ENCODE peak calls at places on chromosomes 2 and 18, in six cellular contexts. One of them, this sample, is unnamed.
A peak's percentile ranks its signal among the peaks of the same experiment; 100 is the strongest.

GRCh38 chr2:97870396-97870843 is 125.3 kb downstream of the TMEM131 start:
- DNase-seq in A549: no peak
- DNase-seq in tibial artery: no peak
- DNase-seq in GM23248: peak; percentile 94
- DNase-seq in T-helper 17 cell: no peak
- DNase-seq in stimulated activated CD8-positive, alpha-beta memory T cell treated with anti-CD3 and anti-CD28 coated beads, Interleukin-7, amount 100 ng/mL, for 1 hour: no peak
- DNase-seq in this sample: peak; percentile 95

GRCh38 chr2:215554689-215555088 is 118.8 kb upstream of the FN1 start:
- DNase-seq in T-helper 17 cell: no peak
- DNase-seq in A549: no peak
- DNase-seq in stimulated activated CD8-positive, alpha-beta memory T cell treated with anti-CD3 and anti-CD28 coated beads, Interleukin-7, amount 100 ng/mL, for 1 hour: no peak
- DNase-seq in GM23248: no peak
- DNase-seq in tibial artery: no peak
- DNase-seq in this sample: peak; percentile 74

GRCh38 chr2:240974771-240975572 is 23.4 kb upstream of the SNED1 start:
- DNase-seq in GM23248: peak; percentile 62
- DNase-seq in A549: no peak
- DNase-seq in stimulated activated CD8-positive, alpha-beta memory T cell treated with anti-CD3 and anti-CD28 coated beads, Interleukin-7, amount 100 ng/mL, for 1 hour: no peak
- DNase-seq in T-helper 17 cell: no peak
- DNase-seq in tibial artery: no peak
- DNase-seq in this sample: no peak

GRCh38 chr2:113167115-113167932 is 6.4 kb upstream of the PSD4 start:
- DNase-seq in GM23248: peak; percentile 28
- DNase-seq in stimulated activated CD8-positive, alpha-beta memory T cell treated with anti-CD3 and anti-CD28 coated beads, Interleukin-7, amount 100 ng/mL, for 1 hour: no peak
- DNase-seq in A549: no peak
- DNase-seq in T-helper 17 cell: no peak
- DNase-seq in tibial artery: no peak
- DNase-seq in this sample: no peak

GRCh38 chr2:9493478-9493877 is 19.1 kb downstream of the IAH1 start:
- DNase-seq in stimulated activated CD8-positive, alpha-beta memory T cell treated with anti-CD3 and anti-CD28 coated beads, Interleukin-7, amount 100 ng/mL, for 1 hour: no peak
- DNase-seq in A549: no peak
- DNase-seq in T-helper 17 cell: no peak
- DNase-seq in GM23248: no peak
- DNase-seq in tibial artery: no peak
- DNase-seq in this sample: no peak

GRCh38 chr2:85286913-85287312 is 40.9 kb downstream of the TGOLN2 start:
- DNase-seq in GM23248: no peak
- DNase-seq in T-helper 17 cell: no peak
- DNase-seq in A549: no peak
- DNase-seq in stimulated activated CD8-positive, alpha-beta memory T cell treated with anti-CD3 and anti-CD28 coated beads, Interleukin-7, amount 100 ng/mL, for 1 hour: no peak
- DNase-seq in tibial artery: no peak
- DNase-seq in this sample: no peak

GRCh38 chr2:133777607-133778006 is 209.3 kb upstream of the NCKAP5 start:
- DNase-seq in GM23248: peak; percentile 27
- DNase-seq in A549: no peak
- DNase-seq in tibial artery: no peak
- DNase-seq in stimulated activated CD8-positive, alpha-beta memory T cell treated with anti-CD3 and anti-CD28 coated beads, Interleukin-7, amount 100 ng/mL, for 1 hour: no peak
- DNase-seq in T-helper 17 cell: no peak
- DNase-seq in this sample: peak; percentile 24

GRCh38 chr18:22613788-22614187 is 196.1 kb upstream of the CTAGE1 start:
- DNase-seq in tibial artery: no peak
- DNase-seq in T-helper 17 cell: no peak
- DNase-seq in A549: no peak
- DNase-seq in stimulated activated CD8-positive, alpha-beta memory T cell treated with anti-CD3 and anti-CD28 coated beads, Interleukin-7, amount 100 ng/mL, for 1 hour: no peak
- DNase-seq in GM23248: peak; percentile 64
- DNase-seq in this sample: peak; percentile 66

GRCh38 chr18:27712066-27712465 is 464.9 kb downstream of the CDH2 start:
- DNase-seq in stimulated activated CD8-positive, alpha-beta memory T cell treated with anti-CD3 and anti-CD28 coated beads, Interleukin-7, amount 100 ng/mL, for 1 hour: no peak
- DNase-seq in T-helper 17 cell: no peak
- DNase-seq in GM23248: no peak
- DNase-seq in A549: no peak
- DNase-seq in tibial artery: no peak
- DNase-seq in this sample: no peak

GRCh38 chr2:99031991-99032390 is 96.0 kb upstream of the CRACDL start:
- DNase-seq in GM23248: no peak
- DNase-seq in tibial artery: no peak
- DNase-seq in A549: no peak
- DNase-seq in T-helper 17 cell: no peak
- DNase-seq in stimulated activated CD8-positive, alpha-beta memory T cell treated with anti-CD3 and anti-CD28 coated beads, Interleukin-7, amount 100 ng/mL, for 1 hour: no peak
- DNase-seq in this sample: no peak

GRCh38 chr18:47054369-47054768 is 18.9 kb upstream of the ELOA2 start:
- DNase-seq in tibial artery: no peak
- DNase-seq in GM23248: no peak
- DNase-seq in A549: no peak
- DNase-seq in stimulated activated CD8-positive, alpha-beta memory T cell treated with anti-CD3 and anti-CD28 coated beads, Interleukin-7, amount 100 ng/mL, for 1 hour: no peak
- DNase-seq in T-helper 17 cell: no peak
- DNase-seq in this sample: no peak

GRCh38 chr2:120317916-120318315 is 28.0 kb upstream of the INHBB start:
- DNase-seq in GM23248: no peak
- DNase-seq in T-helper 17 cell: no peak
- DNase-seq in A549: no peak
- DNase-seq in stimulated activated CD8-positive, alpha-beta memory T cell treated with anti-CD3 and anti-CD28 coated beads, Interleukin-7, amount 100 ng/mL, for 1 hour: no peak
- DNase-seq in tibial artery: no peak
- DNase-seq in this sample: no peak

GRCh38 chr18:23503967-23504352 is 649 bp downstream of the RMC1 start:
- DNase-seq in A549: no peak
- DNase-seq in T-helper 17 cell: no peak
- DNase-seq in stimulated activated CD8-positive, alpha-beta memory T cell treated with anti-CD3 and anti-CD28 coated beads, Interleukin-7, amount 100 ng/mL, for 1 hour: no peak
- DNase-seq in tibial artery: no peak
- DNase-seq in GM23248: peak; percentile 51
- DNase-seq in this sample: no peak

GRCh38 chr2:71788186-71788525 is 334.8 kb downstream of the DYSF start:
- DNase-seq in tibial artery: no peak
- DNase-seq in T-helper 17 cell: no peak
- DNase-seq in stimulated activated CD8-positive, alpha-beta memory T cell treated with anti-CD3 and anti-CD28 coated beads, Interleukin-7, amount 100 ng/mL, for 1 hour: no peak
- DNase-seq in GM23248: no peak
- DNase-seq in A549: no peak
- DNase-seq in this sample: no peak

GRCh38 chr18:9876867-9877654 is 8.7 kb upstream of the TXNDC2 start:
- DNase-seq in stimulated activated CD8-positive, alpha-beta memory T cell treated with anti-CD3 and anti-CD28 coated beads, Interleukin-7, amount 100 ng/mL, for 1 hour: no peak
- DNase-seq in T-helper 17 cell: no peak
- DNase-seq in tibial artery: peak; percentile 53
- DNase-seq in GM23248: peak; percentile 89
- DNase-seq in A549: peak; percentile 35
- DNase-seq in this sample: peak; percentile 93